ENCODE peak calls at places on chromosomes 4 and X, in seven cellular contexts. O, D, V, Z, T, K and U are unnamed samples.

GRCh38 chr4:145938618-145939177 is at the start of gene ZNF827:
- DNase-seq in O (peak; percentile 58), D (peak; percentile 84), V (peak; percentile 74), Z (peak; percentile 59), T (peak; percentile 85), K (peak; percentile 76), U (peak; percentile 54)

GRCh38 chrX:80223922-80224579 is 196.2 kb upstream of the TENT5D start:
- DNase-seq in O (no peak), D (no peak), V (no peak), Z (no peak), T (peak; percentile 2), K (no peak), U (peak; percentile 47)

GRCh38 chr4:17805580-17805979 is 5.0 kb downstream of the DCAF16 start:
- DNase-seq in O (no peak), D (no peak), V (no peak), Z (no peak), T (no peak), K (no peak), U (no peak)

GRCh38 chr4:25238052-25238451 is 4.2 kb downstream of the PI4K2B start:
- DNase-seq in O (no peak), D (no peak), V (peak; percentile 7), Z (no peak), T (no peak), K (no peak), U (no peak)

GRCh38 chrX:139851730-139852129 is 81.1 kb downstream of the ATP11C start:
- DNase-seq in O (no peak), D (peak; percentile 50), V (peak; percentile 76), Z (no peak), T (no peak), K (no peak), U (no peak)

GRCh38 chrX:110403436-110403835 is 44.8 kb downstream of the RTL9 start:
- DNase-seq in O (no peak), D (no peak), V (no peak), Z (no peak), T (no peak), K (no peak), U (no peak)

GRCh38 chr4:15158410-15159091 is 156.3 kb downstream of the CPEB2 start:
- DNase-seq in O (no peak), D (no peak), V (no peak), Z (no peak), T (no peak), K (no peak), U (no peak)

GRCh38 chr4:68434836-68435235 is 12.4 kb upstream of the TMPRSS11E start:
- DNase-seq in O (no peak), D (no peak), V (no peak), Z (no peak), T (no peak), K (no peak), U (no peak)

GRCh38 chrX:24201216-24201615 is 51.7 kb downstream of the ZFX start:
- DNase-seq in O (no peak), D (no peak), V (no peak), Z (no peak), T (no peak), K (no peak), U (no peak)

GRCh38 chr4:83112678-83113428 is 1.7 kb downstream of the PLAC8 start:
- DNase-seq in O (no peak), D (peak; percentile 82), V (peak; percentile 12), Z (no peak), T (no peak), K (no peak), U (no peak)

GRCh38 chr4:85760521-85760920 is 285.6 kb downstream of the ARHGAP24 start:
- DNase-seq in O (no peak), D (no peak), V (no peak), Z (no peak), T (peak; percentile 68), K (peak; percentile 63), U (no peak)

GRCh38 chr4:53942712-53943111 is 121.7 kb downstream of the CHIC2 start:
- DNase-seq in O (no peak), D (no peak), V (no peak), Z (no peak), T (no peak), K (no peak), U (no peak)

GRCh38 chrX:34130501-34130900 is 1.6 kb downstream of the FAM47A start:
- DNase-seq in O (no peak), D (no peak), V (no peak), Z (no peak), T (no peak), K (no peak), U (no peak)

GRCh38 chr4:14856076-14856926 is 146.0 kb upstream of the CPEB2 start:
- DNase-seq in O (no peak), D (peak; percentile 92), V (peak; percentile 100), Z (peak; percentile 58), T (peak; percentile 94), K (peak; percentile 35), U (peak; percentile 92)

GRCh38 chr4:13711233-13711775 is 83.8 kb upstream of the BOD1L1 start:
- DNase-seq in O (no peak), D (no peak), V (no peak), Z (no peak), T (no peak), K (no peak), U (no peak)

GRCh38 chr4:6324999-6325790 is 55.5 kb downstream of the WFS1 start:
- DNase-seq in O (no peak), D (no peak), V (no peak), Z (peak; percentile 71), T (no peak), K (peak; percentile 45), U (no peak)

GRCh38 chr4:54586343-54586953 is 71.3 kb upstream of the KIT start:
- DNase-seq in O (no peak), D (peak; percentile 87), V (peak; percentile 70), Z (no peak), T (peak; percentile 7), K (no peak), U (no peak)

GRCh38 chr4:41991916-41992767 is 1.8 kb downstream of the SLC30A9 start:
- DNase-seq in O (no peak), D (no peak), V (peak; percentile 23), Z (no peak), T (no peak), K (no peak), U (no peak)

GRCh38 chr4:102715057-102715456 is 45.7 kb downstream of the MANBA start:
- DNase-seq in O (no peak), D (no peak), V (no peak), Z (no peak), T (no peak), K (no peak), U (no peak)

GRCh38 chr4:82745173-82745842 is 53.3 kb downstream of the SCD5 start:
- DNase-seq in O (no peak), D (peak; percentile 59), V (peak; percentile 77), Z (no peak), T (no peak), K (no peak), U (no peak)

GRCh38 chr4:18250564-18250963 is 229.0 kb upstream of the LCORL start:
- DNase-seq in O (no peak), D (no peak), V (no peak), Z (no peak), T (no peak), K (no peak), U (no peak)

GRCh38 chrX:122475306-122475705 is 708.8 kb upstream of the GRIA3 start:
- DNase-seq in O (no peak), D (peak; percentile 2), V (no peak), Z (no peak), T (no peak), K (no peak), U (no peak)

GRCh38 chr4:54005475-54005874 is 58.9 kb downstream of the CHIC2 start:
- DNase-seq in O (no peak), D (no peak), V (peak; percentile 58), Z (no peak), T (peak; percentile 57), K (no peak), U (no peak)

GRCh38 chr4:172143605-172144314 is 330.6 kb downstream of the GALNTL6 start:
- DNase-seq in O (no peak), D (no peak), V (no peak), Z (no peak), T (no peak), K (peak; percentile 6), U (no peak)

GRCh38 chr4:172149329-172149728 is 336.1 kb downstream of the GALNTL6 start:
- DNase-seq in O (no peak), D (no peak), V (no peak), Z (no peak), T (no peak), K (no peak), U (no peak)

GRCh38 chr4:172142331-172142738 is 329.1 kb downstream of the GALNTL6 start:
- DNase-seq in O (no peak), D (peak; percentile 54), V (peak; percentile 22), Z (no peak), T (no peak), K (peak; percentile 4), U (no peak)

GRCh38 chr4:172152284-172152683 is 339.1 kb downstream of the GALNTL6 start:
- DNase-seq in O (no peak), D (no peak), V (no peak), Z (no peak), T (no peak), K (no peak), U (no peak)

DNA sequence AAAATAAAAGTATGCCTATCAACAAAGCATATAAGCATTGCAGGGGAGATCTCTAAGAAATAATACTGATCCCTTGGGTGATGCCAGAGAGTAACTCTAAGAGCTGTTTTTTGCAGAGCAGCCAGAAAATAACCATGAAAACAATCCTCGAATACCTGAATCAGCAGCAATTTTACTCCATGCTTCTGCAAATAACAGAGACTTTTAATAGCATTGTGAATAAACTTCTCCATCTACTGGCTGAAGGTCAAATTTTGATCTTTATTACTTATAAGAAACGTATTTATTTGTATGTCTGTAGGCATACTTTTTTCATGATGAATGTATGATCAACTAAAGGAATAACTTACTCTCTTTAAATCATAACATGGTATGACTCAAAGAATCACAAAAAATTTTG is 334.5 kb downstream of the GALNTL6 start:
- DNase-seq in O (no peak), D (peak; percentile 48), V (no peak), Z (no peak), T (no peak), K (no peak), U (no peak)
- TF ChIP-seq CTCF in O (no peak), D (peak; percentile 63), V (no peak), Z (no peak), T (no peak), K (no peak), U (no peak)

GRCh38 chr4:183362916-183363542 is 40.8 kb upstream of the CLDN24 start:
- DNase-seq in O (no peak), D (no peak), V (peak; percentile 57), Z (no peak), T (peak; percentile 63), K (peak; percentile 52), U (no peak)
- TF ChIP-seq CTCF in O (no peak), D (peak; percentile 41), V (peak; percentile 39), Z (no peak), T (peak; percentile 13), K (peak; percentile 34), U (no peak)

GRCh38 chr4:1408418-1408817 is 2.2 kb upstream of the NKX1-1 start:
- DNase-seq in O (no peak), D (no peak), V (no peak), Z (peak; percentile 19), T (no peak), K (no peak), U (peak; percentile 33)
- TF ChIP-seq CTCF in O (no peak), D (no peak), V (no peak), Z (no peak), T (no peak), K (no peak), U (no peak)

DNA sequence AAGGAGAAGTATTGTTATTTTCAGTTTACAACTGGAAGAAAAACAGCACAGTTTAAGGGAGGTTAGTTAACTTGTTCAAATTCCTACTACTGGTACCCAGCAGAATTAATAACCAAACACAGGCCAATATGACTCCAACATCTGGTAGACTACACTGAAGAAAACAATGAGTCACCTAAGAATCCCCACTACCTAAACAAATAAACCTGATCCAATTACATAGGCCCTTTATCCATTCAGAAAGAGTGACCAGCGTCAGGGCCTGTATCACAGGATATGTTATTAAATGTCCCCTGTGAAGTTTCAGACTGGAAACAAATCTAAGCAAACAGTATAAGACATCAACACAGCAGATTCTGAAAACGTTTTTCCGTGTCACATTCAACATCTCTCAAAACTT is 492.5 kb upstream of the INTU start:
- DNase-seq in O (no peak), D (peak; percentile 9), V (peak; percentile 60), Z (no peak), T (no peak), K (no peak), U (no peak)
- TF ChIP-seq CTCF in O (no peak), D (no peak), V (no peak), Z (no peak), T (no peak), K (no peak), U (no peak)